ENCODE peak calls at places on chromosome 13, in four cellular contexts. R, L, S and N are unnamed samples.
A peak's percentile ranks its signal among the peaks of the same experiment; 100 is the strongest.

GRCh38 chr13:111905609-111905945 is 161.4 kb upstream of the SOX1 start:
- DNase-seq in L (no peak), S (no peak), R (no peak), N (no peak)

GRCh38 chr13:82092312-82092711 is 1751.4 kb upstream of the SPRY2 start:
- DNase-seq in S (no peak), L (no peak), R (peak; percentile 6), N (no peak)

GRCh38 chr13:31894931-31895330 is 136.6 kb upstream of the FRY start:
- DNase-seq in L (no peak), S (no peak), R (no peak), N (no peak)

GRCh38 chr13:101473458-101473857 is 21.0 kb downstream of the ITGBL1 start:
- DNase-seq in R (peak; percentile 64), L (peak; percentile 76), S (peak; percentile 47), N (peak; percentile 73)

GRCh38 chr13:39835253-39835652 is 179.8 kb downstream of the COG6 start:
- DNase-seq in R (peak; percentile 9), S (no peak), L (no peak), N (peak; percentile 4)

GRCh38 chr13:106535552-106536243 is at the start of gene EFNB2:
- DNase-seq in S (no peak), L (peak; percentile 80), R (peak; percentile 94), N (peak; percentile 94)

GRCh38 chr13:36887758-36888521 is 32.1 kb downstream of the SMAD9 start:
- DNase-seq in L (no peak), R (no peak), S (no peak), N (no peak)

GRCh38 chr13:102440259-102440936 is 38.5 kb upstream of the FGF14 start:
- DNase-seq in S (no peak), L (peak; percentile 67), R (no peak), N (peak; percentile 41)

GRCh38 chr13:113074876-113075275 is 30.7 kb upstream of the F7 start:
- DNase-seq in L (no peak), S (no peak), R (no peak), N (no peak)

GRCh38 chr13:23510979-23511735 is 59.1 kb upstream of the TNFRSF19 start:
- DNase-seq in S (no peak), L (peak; percentile 52), R (peak; percentile 50), N (peak; percentile 28)

GRCh38 chr13:93361703-93362102 is 135.1 kb downstream of the GPC6 start:
- DNase-seq in R (no peak), S (no peak), L (no peak), N (no peak)

GRCh38 chr13:32443111-32443510 is 15.2 kb upstream of the N4BP2L1 start:
- DNase-seq in L (peak; percentile 27), S (no peak), R (peak; percentile 39), N (peak; percentile 36)

GRCh38 chr13:32905063-32905863 is 111.0 kb upstream of the KL start:
- DNase-seq in S (no peak), R (peak; percentile 20), L (peak; percentile 66), N (peak; percentile 49)

GRCh38 chr13:110914293-110915056 is 394 bp downstream of the ANKRD10 start:
- DNase-seq in L (peak; percentile 32), S (no peak), R (peak; percentile 54), N (peak; percentile 61)

GRCh38 chr13:110677731-110678545 is 28.0 kb downstream of the CARS2 start:
- DNase-seq in L (no peak), S (no peak), R (no peak), N (no peak)

GRCh38 chr13:110499621-110500281 is 61.8 kb downstream of the RAB20 start:
- DNase-seq in S (peak; percentile 51), L (peak; percentile 12), R (peak; percentile 80), N (no peak)

GRCh38 chr13:21095311-21095710 is 33.9 kb upstream of the LATS2 start:
- DNase-seq in S (no peak), R (no peak), L (no peak), N (no peak)

GRCh38 chr13:51921790-51922740 is 60.3 kb downstream of the CCDC70 start:
- DNase-seq in S (no peak), L (no peak), R (no peak), N (no peak)

GRCh38 chr13:108615241-108615640 is 14.2 kb upstream of the MYO16 start:
- DNase-seq in R (no peak), S (no peak), L (no peak), N (no peak)

GRCh38 chr13:108610517-108610916 is 18.9 kb upstream of the MYO16 start:
- DNase-seq in S (no peak), L (no peak), R (no peak), N (no peak)

GRCh38 chr13:108606424-108606823 is 23.0 kb upstream of the MYO16 start:
- DNase-seq in L (no peak), R (no peak), S (no peak), N (no peak)

GRCh38 chr13:108609353-108609752 is 20.1 kb upstream of the MYO16 start:
- DNase-seq in L (peak; percentile 1), R (peak; percentile 57), S (peak; percentile 0), N (peak; percentile 53)
- TF ChIP-seq CTCF in L (peak; percentile 22), R (peak; percentile 47), S (peak; percentile 15), N (peak; percentile 47)

GRCh38 chr13:30319703-30320102 is 12.4 kb upstream of the KATNAL1 start:
- DNase-seq in R (no peak), S (no peak), L (no peak), N (no peak)
- TF ChIP-seq CTCF in R (no peak), S (no peak), L (no peak), N (no peak)

DNA sequence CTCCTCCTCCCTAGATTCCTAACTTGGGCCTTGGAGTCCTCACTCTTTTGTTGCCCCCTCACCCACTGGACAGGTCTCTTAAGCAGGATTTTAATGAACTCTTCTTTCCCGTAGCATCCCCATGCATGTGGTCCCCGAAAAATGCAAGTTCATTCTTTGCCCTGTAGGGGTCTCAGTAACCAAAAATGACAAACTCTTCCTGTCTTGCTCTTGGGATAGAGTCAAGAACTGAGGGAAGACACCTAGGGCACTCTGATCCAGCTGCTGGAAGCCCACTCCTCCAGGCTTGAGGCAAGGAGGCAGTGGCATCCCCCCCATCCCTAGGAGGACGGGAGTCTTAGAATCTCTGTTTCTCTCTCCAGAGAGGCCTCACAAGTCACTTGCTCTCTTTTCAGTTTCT is 987.0 kb downstream of the DIAPH3 start:
- DNase-seq in L (no peak), S (no peak), R (peak; percentile 5), N (peak; percentile 30)
- TF ChIP-seq CTCF in L (no peak), S (peak; percentile 17), R (peak; percentile 34), N (no peak)

GRCh38 chr13:27997904-27998522 is 9.5 kb upstream of the URAD start:
- DNase-seq in L (peak; percentile 32), R (peak; percentile 59), S (no peak), N (peak; percentile 46)
- TF ChIP-seq CTCF in L (peak; percentile 51), R (peak; percentile 70), S (peak; percentile 43), N (peak; percentile 28)

GRCh38 chr13:74570834-74571233 is 436.6 kb upstream of the KLF12 start:
- DNase-seq in S (no peak), R (no peak), L (peak; percentile 63), N (no peak)

GRCh38 chr13:74574964-74575728 is 440.9 kb upstream of the KLF12 start:
- DNase-seq in S (no peak), L (no peak), R (no peak), N (no peak)

GRCh38 chr13:74575729-74576125 is 441.5 kb upstream of the KLF12 start:
- DNase-seq in R (peak; percentile 49), L (no peak), S (no peak), N (peak; percentile 31)

GRCh38 chr13:74571811-74572210 is 437.6 kb upstream of the KLF12 start:
- DNase-seq in S (no peak), L (peak; percentile 25), R (no peak), N (no peak)

GRCh38 chr13:74573654-74574053 is 439.4 kb upstream of the KLF12 start:
- DNase-seq in S (no peak), L (no peak), R (no peak), N (peak; percentile 32)
- TF ChIP-seq CTCF in S (peak; percentile 2), L (peak; percentile 11), R (peak; percentile 27), N (peak; percentile 9)

GRCh38 chr13:99527346-99527745 is 26.1 kb downstream of the TM9SF2 start:
- DNase-seq in S (no peak), R (no peak), L (no peak), N (no peak)

GRCh38 chr13:99526549-99526948 is 25.3 kb downstream of the TM9SF2 start:
- DNase-seq in L (no peak), S (no peak), R (no peak), N (no peak)

GRCh38 chr13:99523838-99524237 is 22.6 kb downstream of the TM9SF2 start:
- DNase-seq in R (peak; percentile 25), L (no peak), S (no peak), N (no peak)

GRCh38 chr13:99525967-99526366 is 24.7 kb downstream of the TM9SF2 start:
- DNase-seq in R (no peak), L (no peak), S (no peak), N (no peak)

DNA sequence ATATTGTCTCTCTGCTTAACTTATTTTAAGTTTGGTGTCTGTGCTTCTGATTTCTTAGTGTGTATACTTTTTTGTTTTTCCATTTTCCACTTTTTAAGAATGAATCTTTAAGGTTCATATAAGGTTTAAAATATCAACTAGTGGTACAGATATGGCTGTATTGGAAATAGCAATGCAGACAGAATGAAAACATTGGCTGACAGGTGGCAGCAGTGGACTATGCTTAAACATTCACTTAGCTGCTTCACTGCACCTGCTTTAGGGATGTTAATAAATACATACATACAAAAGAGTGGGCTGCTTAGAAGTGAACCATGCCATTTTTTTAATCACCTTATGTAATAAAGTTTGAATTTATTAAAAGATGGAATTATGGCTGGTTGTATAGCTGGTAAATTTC is 27.3 kb downstream of the TM9SF2 start:
- DNase-seq in R (peak; percentile 25), L (no peak), S (no peak), N (peak; percentile 21)
- TF ChIP-seq CTCF in R (peak; percentile 38), L (no peak), S (no peak), N (no peak)